ENCODE peak calls at places on chromosome 4, in four cellular contexts. Q is PC-9, T is aorta, B is NCI-H2107. S is an unnamed sample.

GRCh38 chr4:25810815-25811690 is 51.7 kb downstream of the SEL1L3 start:
- DNase-seq in Q (no peak), T (no peak), B (no peak), S (no peak)

GRCh38 chr4:74370912-74371311 is 6.0 kb downstream of the EREG start:
- DNase-seq in Q (peak), T (no peak), B (no peak), S (peak)

GRCh38 chr4:70761276-70761816 is 39.6 kb downstream of the RUFY3 start:
- DNase-seq in Q (no peak), T (no peak), B (no peak), S (no peak)

GRCh38 chr4:65880594-65880993 is 210.3 kb upstream of the EPHA5 start:
- DNase-seq in Q (no peak), T (no peak), B (no peak), S (no peak)

GRCh38 chr4:5435823-5436222 is 272.5 kb downstream of the EVC2 start:
- DNase-seq in Q (no peak), T (no peak), B (no peak), S (no peak)

GRCh38 chr4:7217453-7218310 is 25.3 kb downstream of the SORCS2 start:
- DNase-seq in Q (peak), T (no peak), B (no peak), S (no peak)

GRCh38 chr4:40909363-40909876 is 159.7 kb downstream of the NSUN7 start:
- DNase-seq in Q (no peak), T (peak), B (no peak), S (peak)

GRCh38 chr4:117134386-117134785 is 49.0 kb upstream of the TRAM1L1 start:
- DNase-seq in Q (peak), T (no peak), B (no peak), S (peak)

GRCh38 chr4:113435893-113436292 is 325.6 kb downstream of the CAMK2D start:
- DNase-seq in Q (no peak), T (peak), B (no peak), S (peak)

GRCh38 chr4:184248216-184248615 is 30.5 kb upstream of the ENPP6 start:
- DNase-seq in Q (no peak), T (no peak), B (no peak), S (no peak)

GRCh38 chr4:138460477-138460876 is 218.3 kb upstream of the SLC7A11 start:
- DNase-seq in Q (no peak), T (no peak), B (no peak), S (no peak)

GRCh38 chr4:30870513-30870912 is 150.3 kb downstream of the PCDH7 start:
- DNase-seq in Q (peak), T (no peak), B (no peak), S (no peak)

GRCh38 chr4:76659103-76659490 is 224.1 kb downstream of the SHROOM3 start:
- DNase-seq in Q (no peak), T (no peak), B (no peak), S (no peak)

GRCh38 chr4:137623013-137623412 is 90.7 kb upstream of the PCDH18 start:
- DNase-seq in Q (no peak), T (no peak), B (no peak), S (peak)

GRCh38 chr4:110172972-110173371 is 25.4 kb downstream of the ELOVL6 start:
- DNase-seq in Q (peak), T (no peak), B (peak), S (no peak)

GRCh38 chr4:189414021-189414420 is 526.7 kb upstream of the FRG1 start:
- DNase-seq in Q (no peak), T (no peak), B (no peak), S (no peak)

GRCh38 chr4:169270156-169270809 is 473 bp downstream of the SH3RF1 start:
- DNase-seq in Q (peak), T (peak), B (no peak), S (peak)

GRCh38 chr4:148415500-148415899 is 26.7 kb downstream of the NR3C2 start:
- DNase-seq in Q (no peak), T (no peak), B (no peak), S (no peak)

GRCh38 chr4:151692443-151692782 is 68.4 kb downstream of the GATB start:
- DNase-seq in Q (no peak), T (no peak), B (no peak), S (no peak)

GRCh38 chr4:5785806-5786680 is 75.0 kb downstream of the EVC start:
- DNase-seq in Q (peak), T (no peak), B (no peak), S (no peak)

GRCh38 chr4:7464259-7464655 is 29.5 kb upstream of the PSAPL1 start:
- DNase-seq in Q (no peak), T (no peak), B (no peak), S (no peak)

GRCh38 chr4:55442541-55442940 is 46.8 kb downstream of the TMEM165 start:
- DNase-seq in Q (no peak), T (no peak), B (no peak), S (no peak)

GRCh38 chr4:61068745-61069144 is 131.4 kb upstream of the ADGRL3 start:
- DNase-seq in Q (no peak), T (no peak), B (peak), S (no peak)

GRCh38 chr4:40221744-40222143 is 24.9 kb downstream of the RHOH start:
- DNase-seq in Q (no peak), T (no peak), B (no peak), S (no peak)

GRCh38 chr4:176435891-176436499 is 116.2 kb downstream of the SPCS3 start:
- DNase-seq in Q (no peak), T (no peak), B (no peak), S (no peak)

GRCh38 chr4:28073860-28074555 is 1213.4 kb downstream of the STIM2 start:
- DNase-seq in Q (no peak), T (no peak), B (no peak), S (no peak)

GRCh38 chr4:101697266-101697665 is 93.3 kb upstream of the BANK1 start:
- DNase-seq in Q (no peak), T (no peak), B (no peak), S (no peak)

GRCh38 chr4:184255917-184256642 is 38.4 kb upstream of the ENPP6 start:
- DNase-seq in Q (no peak), T (no peak), B (no peak), S (no peak)

GRCh38 chr4:6423575-6423974 is 48.8 kb downstream of the PPP2R2C start:
- DNase-seq in Q (no peak), T (no peak), B (no peak), S (no peak)

S was measured in NCI-H345.